ENCODE peak calls at places on chromosomes 5 and 9, in ten cellular contexts. H, O, A, B, T, M, K, R, C and Q are unnamed samples.

GRCh38 chr9:221989-222776 is 7.5 kb downstream of the DOCK8 start:
- DNase-seq in H (no peak), O (no peak), A (peak), B (no peak), T (no peak), M (no peak), K (no peak), R (no peak), C (no peak), Q (no peak)

GRCh38 chr5:141780952-141781730 is 97.1 kb downstream of the PCDH1 start:
- DNase-seq in H (no peak), O (no peak), A (no peak), B (no peak), T (no peak), M (no peak), K (no peak), R (no peak), C (no peak), Q (no peak)

GRCh38 chr5:100904259-100904822 is 1.3 kb upstream of the ST8SIA4 start:
- DNase-seq in H (peak), O (peak), A (no peak), B (no peak), T (no peak), M (peak), K (no peak), R (no peak), C (no peak), Q (peak)

GRCh38 chr5:179303801-179304200 is 41.5 kb downstream of the ADAMTS2 start:
- DNase-seq in H (no peak), O (no peak), A (no peak), B (no peak), T (no peak), M (peak), K (no peak), R (no peak), C (no peak), Q (no peak)

GRCh38 chr9:93501406-93501805 is 48.0 kb upstream of the FAM120AOS start:
- DNase-seq in H (no peak), O (no peak), A (no peak), B (no peak), T (no peak), M (no peak), K (no peak), R (no peak), C (no peak), Q (peak)

GRCh38 chr9:129459550-129460322 is 161.2 kb downstream of the C9orf50 start:
- DNase-seq in H (peak), O (peak), A (no peak), B (no peak), T (no peak), M (peak), K (no peak), R (no peak), C (no peak), Q (peak)

GRCh38 chr9:98234231-98234825 is 21.1 kb downstream of the TBC1D2 start:
- DNase-seq in H (no peak), O (no peak), A (no peak), B (no peak), T (no peak), M (no peak), K (peak), R (no peak), C (no peak), Q (no peak)

GRCh38 chr5:172633403-172633970 is 7.6 kb upstream of the NEURL1B start:
- DNase-seq in H (no peak), O (no peak), A (no peak), B (no peak), T (no peak), M (no peak), K (no peak), R (no peak), C (no peak), Q (no peak)

GRCh38 chr5:123344819-123345426 is 78.3 kb downstream of the CEP120 start:
- DNase-seq in H (no peak), O (no peak), A (peak), B (no peak), T (peak), M (no peak), K (peak), R (no peak), C (peak), Q (peak)

GRCh38 chr5:31530541-31531265 is 1.2 kb downstream of the DROSHA start:
- DNase-seq in H (no peak), O (no peak), A (peak), B (no peak), T (no peak), M (no peak), K (no peak), R (no peak), C (no peak), Q (peak)

GRCh38 chr9:117535439-117535838 is 120.6 kb upstream of the ASTN2 start:
- DNase-seq in H (no peak), O (no peak), A (no peak), B (no peak), T (no peak), M (no peak), K (peak), R (no peak), C (peak), Q (peak)

GRCh38 chr5:108324886-108325285 is 57.0 kb downstream of the FBXL17 start:
- DNase-seq in H (no peak), O (no peak), A (no peak), B (no peak), T (no peak), M (no peak), K (no peak), R (no peak), C (no peak), Q (no peak)

GRCh38 chr9:104700306-104700705 is 6.0 kb downstream of the OR13D1 start:
- DNase-seq in H (no peak), O (no peak), A (no peak), B (no peak), T (no peak), M (no peak), K (no peak), R (no peak), C (no peak), Q (no peak)

GRCh38 chr9:98766548-98766947 is 29.8 kb downstream of the ANKS6 start:
- DNase-seq in H (no peak), O (no peak), A (no peak), B (no peak), T (no peak), M (no peak), K (no peak), R (no peak), C (no peak), Q (no peak)

GRCh38 chr5:134851307-134851923 is 5.6 kb downstream of the C5orf24 start:
- DNase-seq in H (no peak), O (no peak), A (no peak), B (no peak), T (no peak), M (no peak), K (peak), R (no peak), C (peak), Q (peak)

GRCh38 chr9:129886226-129887174 is 51.2 kb downstream of the USP20 start:
- DNase-seq in H (peak), O (peak), A (no peak), B (no peak), T (no peak), M (peak), K (no peak), R (no peak), C (peak), Q (no peak)

GRCh38 chr5:32458799-32459400 is 14.4 kb upstream of the ZFR start:
- DNase-seq in H (no peak), O (no peak), A (no peak), B (no peak), T (no peak), M (no peak), K (no peak), R (no peak), C (no peak), Q (no peak)

GRCh38 chr5:4511996-4512656 is 628.0 kb upstream of the ADAMTS16 start:
- DNase-seq in H (no peak), O (no peak), A (peak), B (no peak), T (no peak), M (no peak), K (peak), R (no peak), C (peak), Q (no peak)

GRCh38 chr5:175381116-175381515 is 62.9 kb downstream of the DRD1 start:
- DNase-seq in H (no peak), O (no peak), A (no peak), B (no peak), T (no peak), M (no peak), K (no peak), R (no peak), C (no peak), Q (peak)

GRCh38 chr5:40404613-40405012 is 275.1 kb upstream of the PTGER4 start:
- DNase-seq in H (no peak), O (no peak), A (no peak), B (no peak), T (no peak), M (no peak), K (no peak), R (no peak), C (no peak), Q (no peak)

GRCh38 chr9:128838338-128838737 is 8.7 kb upstream of the SPOUT1 start:
- DNase-seq in H (no peak), O (no peak), A (no peak), B (no peak), T (no peak), M (no peak), K (no peak), R (no peak), C (no peak), Q (peak)